ENCODE peak calls at places on chromosome 6, in seven cellular contexts. One of them, this sample, is unnamed.

GRCh38 chr6:107264357-107264831 is 149.1 kb upstream of the BEND3 start:
- DNase-seq in lower lobe of right lung: no peak
- DNase-seq in endothelial cell of umbilical vein: peak; percentile 73
- DNase-seq in prostate gland: no peak
- DNase-seq in fibroblast of lung: peak; percentile 70
- DNase-seq in gastrocnemius medialis: no peak
- DNase-seq in iPS DF 6.9: no peak
- DNase-seq in this sample: no peak

GRCh38 chr6:135438907-135439535 is 58.5 kb downstream of the AHI1 start:
- DNase-seq in lower lobe of right lung: no peak
- DNase-seq in endothelial cell of umbilical vein: peak; percentile 55
- DNase-seq in prostate gland: no peak
- DNase-seq in fibroblast of lung: peak; percentile 40
- DNase-seq in gastrocnemius medialis: no peak
- DNase-seq in iPS DF 6.9: no peak
- DNase-seq in this sample: no peak

GRCh38 chr6:11083491-11083890 is 10.1 kb upstream of the SMIM13 start:
- DNase-seq in lower lobe of right lung: no peak
- DNase-seq in endothelial cell of umbilical vein: no peak
- DNase-seq in prostate gland: no peak
- DNase-seq in fibroblast of lung: peak; percentile 34
- DNase-seq in gastrocnemius medialis: no peak
- DNase-seq in iPS DF 6.9: no peak
- DNase-seq in this sample: no peak

GRCh38 chr6:14118091-14118439 is 493 bp downstream of the CD83 start:
- DNase-seq in lower lobe of right lung: no peak
- DNase-seq in endothelial cell of umbilical vein: no peak
- DNase-seq in prostate gland: no peak
- DNase-seq in fibroblast of lung: no peak
- DNase-seq in gastrocnemius medialis: no peak
- DNase-seq in iPS DF 6.9: no peak
- DNase-seq in this sample: no peak

GRCh38 chr6:161829186-161829794 is 555.4 kb upstream of the AGPAT4 start:
- DNase-seq in lower lobe of right lung: no peak
- DNase-seq in endothelial cell of umbilical vein: no peak
- DNase-seq in prostate gland: no peak
- DNase-seq in fibroblast of lung: no peak
- DNase-seq in gastrocnemius medialis: no peak
- DNase-seq in iPS DF 6.9: no peak
- DNase-seq in this sample: no peak

GRCh38 chr6:105799051-105799450 is 287.1 kb upstream of the PRDM1 start:
- DNase-seq in lower lobe of right lung: no peak
- DNase-seq in endothelial cell of umbilical vein: no peak
- DNase-seq in prostate gland: peak; percentile 27
- DNase-seq in fibroblast of lung: peak; percentile 40
- DNase-seq in gastrocnemius medialis: peak; percentile 73
- DNase-seq in iPS DF 6.9: no peak
- DNase-seq in this sample: no peak

GRCh38 chr6:45801471-45802289 is 214.0 kb downstream of the CLIC5 start:
- DNase-seq in lower lobe of right lung: no peak
- DNase-seq in endothelial cell of umbilical vein: no peak
- DNase-seq in prostate gland: no peak
- DNase-seq in fibroblast of lung: no peak
- DNase-seq in gastrocnemius medialis: no peak
- DNase-seq in iPS DF 6.9: no peak
- DNase-seq in this sample: no peak

GRCh38 chr6:101110814-101111213 is 229.7 kb upstream of the ASCC3 start:
- DNase-seq in lower lobe of right lung: no peak
- DNase-seq in endothelial cell of umbilical vein: no peak
- DNase-seq in prostate gland: no peak
- DNase-seq in fibroblast of lung: no peak
- DNase-seq in gastrocnemius medialis: no peak
- DNase-seq in iPS DF 6.9: no peak
- DNase-seq in this sample: no peak

GRCh38 chr6:170224694-170225660 is 65.9 kb downstream of the DLL1 start:
- DNase-seq in lower lobe of right lung: no peak
- DNase-seq in endothelial cell of umbilical vein: no peak
- DNase-seq in prostate gland: peak; percentile 94
- DNase-seq in fibroblast of lung: no peak
- DNase-seq in gastrocnemius medialis: peak; percentile 67
- DNase-seq in iPS DF 6.9: no peak
- DNase-seq in this sample: no peak

GRCh38 chr6:129709909-129710721 is at the start of gene ARHGAP18:
- DNase-seq in lower lobe of right lung: peak; percentile 93
- DNase-seq in endothelial cell of umbilical vein: peak; percentile 97
- DNase-seq in prostate gland: peak; percentile 93
- DNase-seq in fibroblast of lung: peak; percentile 91
- DNase-seq in gastrocnemius medialis: peak; percentile 93
- DNase-seq in iPS DF 6.9: peak; percentile 81
- DNase-seq in this sample: peak; percentile 95

GRCh38 chr6:129713806-129714338 is 3.9 kb upstream of the ARHGAP18 start:
- DNase-seq in lower lobe of right lung: no peak
- DNase-seq in endothelial cell of umbilical vein: peak; percentile 89
- DNase-seq in prostate gland: no peak
- DNase-seq in fibroblast of lung: no peak
- DNase-seq in gastrocnemius medialis: no peak
- DNase-seq in iPS DF 6.9: no peak
- DNase-seq in this sample: no peak

GRCh38 chr6:129708496-129709216 is 1.3 kb downstream of the ARHGAP18 start:
- DNase-seq in lower lobe of right lung: no peak
- DNase-seq in endothelial cell of umbilical vein: no peak
- DNase-seq in prostate gland: no peak
- DNase-seq in fibroblast of lung: no peak
- DNase-seq in gastrocnemius medialis: no peak
- DNase-seq in iPS DF 6.9: no peak
- DNase-seq in this sample: no peak

GRCh38 chr6:129709451-129709908 is 497 bp downstream of the ARHGAP18 start:
- DNase-seq in lower lobe of right lung: no peak
- DNase-seq in endothelial cell of umbilical vein: peak; percentile 70
- DNase-seq in prostate gland: no peak
- DNase-seq in fibroblast of lung: peak; percentile 85
- DNase-seq in gastrocnemius medialis: no peak
- DNase-seq in iPS DF 6.9: no peak
- DNase-seq in this sample: no peak

DNA sequence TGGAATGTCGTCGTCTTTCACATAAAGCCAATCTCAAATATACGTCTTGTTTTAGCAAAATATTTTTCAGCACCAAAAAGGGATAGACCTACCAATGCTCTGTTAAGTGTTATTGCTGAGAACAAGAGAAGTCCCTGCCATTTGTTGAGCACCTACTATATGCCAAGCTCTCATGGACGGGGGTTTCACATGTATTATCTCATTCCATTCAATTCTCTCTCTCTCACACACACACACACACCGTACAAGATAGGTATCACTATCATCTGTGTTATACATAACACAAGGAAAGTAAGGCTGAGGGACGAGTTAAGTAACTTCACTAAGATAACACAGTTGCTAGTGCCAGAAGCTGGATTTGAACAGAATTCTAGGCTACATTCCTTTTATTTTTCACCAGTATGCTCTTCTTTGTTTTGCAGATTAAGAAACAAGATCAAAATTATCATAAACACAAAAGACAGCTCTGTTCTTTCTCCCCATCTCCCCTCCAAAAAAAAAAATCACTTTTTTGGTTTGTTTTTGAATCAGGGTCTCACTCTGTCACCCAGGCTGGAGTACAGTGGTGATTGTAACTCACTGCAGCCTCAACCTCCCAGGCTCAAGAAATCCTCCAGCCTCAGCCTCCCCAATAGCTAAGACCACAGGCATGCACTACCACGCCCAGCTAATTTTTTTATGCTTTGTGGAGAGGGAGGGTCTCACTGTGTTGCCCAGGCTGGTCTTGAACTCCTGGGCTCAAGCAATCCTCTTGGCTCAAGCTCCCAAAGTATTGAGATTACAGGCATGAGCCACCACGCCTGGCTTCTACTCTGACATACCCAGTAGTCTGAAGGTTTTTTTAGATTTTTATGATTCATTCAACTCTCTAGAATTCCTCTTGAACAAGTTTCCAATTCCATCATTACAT is 1.0 kb upstream of the ARHGAP18 start:
- DNase-seq in lower lobe of right lung: no peak
- DNase-seq in endothelial cell of umbilical vein: no peak
- DNase-seq in prostate gland: no peak
- DNase-seq in fibroblast of lung: no peak
- DNase-seq in gastrocnemius medialis: no peak
- DNase-seq in iPS DF 6.9: no peak
- DNase-seq in this sample: no peak
- H3K27ac ChIP-seq in lower lobe of right lung: no peak overlapping the region
- H3K27ac ChIP-seq in endothelial cell of umbilical vein: peak overlapping the region; percentile 36
- H3K27ac ChIP-seq in prostate gland: peak overlapping the region; percentile 78
- H3K27ac ChIP-seq in fibroblast of lung: peak overlapping the region; percentile 75
- H3K27ac ChIP-seq in gastrocnemius medialis: peak overlapping the region; percentile 83
- H3K27ac ChIP-seq in iPS DF 6.9: no peak overlapping the region
- H3K27ac ChIP-seq in this sample: peak overlapping the region; percentile 85

DNA sequence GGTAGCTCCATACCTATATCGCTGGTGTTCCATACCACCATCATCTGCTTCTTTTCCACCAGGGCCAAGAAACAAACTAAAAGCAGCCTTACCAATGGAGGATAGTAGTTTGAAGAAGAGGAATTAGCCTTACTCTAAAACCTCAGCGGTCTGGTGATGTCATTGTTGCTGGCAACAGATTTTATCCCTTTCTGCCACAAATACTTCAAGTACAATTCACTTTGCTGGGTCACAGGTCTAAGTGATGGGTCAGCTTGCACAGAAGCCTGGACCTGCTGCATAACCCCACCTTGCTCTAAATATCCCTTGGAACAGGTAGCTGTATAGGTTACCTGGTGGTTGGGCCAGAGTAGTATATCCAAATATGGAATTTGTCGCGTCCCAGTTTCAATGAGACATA is 53.2 kb upstream of the THEMIS start:
- DNase-seq in lower lobe of right lung: no peak
- DNase-seq in endothelial cell of umbilical vein: no peak
- DNase-seq in prostate gland: no peak
- DNase-seq in fibroblast of lung: no peak
- DNase-seq in gastrocnemius medialis: no peak
- DNase-seq in iPS DF 6.9: no peak
- DNase-seq in this sample: no peak
- H3K4me1 ChIP-seq in lower lobe of right lung: no peaks in the 10 kb centered on the region
- H3K4me1 ChIP-seq in endothelial cell of umbilical vein: no peaks in the 10 kb centered on the region
- H3K4me1 ChIP-seq in prostate gland: no peaks in the 10 kb centered on the region
- H3K4me1 ChIP-seq in fibroblast of lung: no peaks in the 10 kb centered on the region
- H3K4me1 ChIP-seq in gastrocnemius medialis: no peaks in the 10 kb centered on the region
- H3K4me1 ChIP-seq in iPS DF 6.9: no peaks in the 10 kb centered on the region
- H3K4me1 ChIP-seq in this sample: no peaks in the 10 kb centered on the region

GRCh38 chr6:7140631-7141366 is 33.0 kb downstream of the RREB1 start:
- DNase-seq in lower lobe of right lung: peak; percentile 92
- DNase-seq in endothelial cell of umbilical vein: peak; percentile 73
- DNase-seq in prostate gland: peak; percentile 89
- DNase-seq in fibroblast of lung: peak; percentile 69
- DNase-seq in gastrocnemius medialis: peak; percentile 93
- DNase-seq in iPS DF 6.9: no peak
- DNase-seq in this sample: peak; percentile 90

GRCh38 chr6:7138921-7139358 is 31.2 kb downstream of the RREB1 start:
- DNase-seq in lower lobe of right lung: peak; percentile 65
- DNase-seq in endothelial cell of umbilical vein: no peak
- DNase-seq in prostate gland: no peak
- DNase-seq in fibroblast of lung: no peak
- DNase-seq in gastrocnemius medialis: no peak
- DNase-seq in iPS DF 6.9: no peak
- DNase-seq in this sample: no peak

GRCh38 chr6:7142228-7142801 is 34.6 kb downstream of the RREB1 start:
- DNase-seq in lower lobe of right lung: no peak
- DNase-seq in endothelial cell of umbilical vein: no peak
- DNase-seq in prostate gland: no peak
- DNase-seq in fibroblast of lung: no peak
- DNase-seq in gastrocnemius medialis: peak; percentile 75
- DNase-seq in iPS DF 6.9: no peak
- DNase-seq in this sample: no peak

GRCh38 chr6:7138111-7138510 is 30.4 kb downstream of the RREB1 start:
- DNase-seq in lower lobe of right lung: no peak
- DNase-seq in endothelial cell of umbilical vein: no peak
- DNase-seq in prostate gland: no peak
- DNase-seq in fibroblast of lung: no peak
- DNase-seq in gastrocnemius medialis: no peak
- DNase-seq in iPS DF 6.9: no peak
- DNase-seq in this sample: no peak

DNA sequence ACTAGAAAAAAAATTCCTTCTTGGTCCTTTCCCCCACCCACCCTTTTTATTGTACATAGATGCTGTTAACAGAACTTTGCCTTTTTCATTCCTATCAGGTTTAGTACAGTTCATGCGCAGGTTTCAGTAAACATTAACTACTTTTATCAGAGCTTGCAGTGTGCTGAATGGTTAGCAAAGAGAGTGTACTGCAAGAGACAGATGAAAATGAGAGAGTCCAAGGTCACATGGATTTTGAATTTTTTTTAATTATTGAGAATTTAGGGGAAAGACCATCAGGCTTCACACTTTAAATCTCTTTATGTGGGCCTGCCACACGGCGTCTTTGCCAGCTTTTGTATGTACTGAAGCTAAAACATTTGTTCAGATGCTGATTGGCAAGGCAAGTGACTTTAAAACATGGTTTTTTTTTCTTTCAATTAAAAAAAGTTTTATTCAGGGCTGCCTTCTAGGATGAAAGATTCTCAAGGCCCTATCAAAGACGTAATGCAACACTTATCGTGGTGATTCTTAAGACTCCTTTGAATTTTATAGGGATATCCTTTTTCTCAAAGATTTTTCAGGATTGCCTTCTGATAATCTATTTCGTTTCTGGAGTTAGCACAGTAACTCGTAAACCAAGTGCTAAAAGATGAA is 32.2 kb downstream of the RREB1 start:
- DNase-seq in lower lobe of right lung: no peak
- DNase-seq in endothelial cell of umbilical vein: no peak
- DNase-seq in prostate gland: no peak
- DNase-seq in fibroblast of lung: no peak
- DNase-seq in gastrocnemius medialis: no peak
- DNase-seq in iPS DF 6.9: no peak
- DNase-seq in this sample: no peak
- H3K4me3 ChIP-seq in lower lobe of right lung: no peak overlapping the region
- H3K4me3 ChIP-seq in endothelial cell of umbilical vein: no peak overlapping the region
- H3K4me3 ChIP-seq in prostate gland: no peak overlapping the region
- H3K4me3 ChIP-seq in fibroblast of lung: no peak overlapping the region
- H3K4me3 ChIP-seq in gastrocnemius medialis: no peak overlapping the region
- H3K4me3 ChIP-seq in iPS DF 6.9: no peak overlapping the region
- H3K4me3 ChIP-seq in this sample: peak overlapping the region; percentile 83

DNA sequence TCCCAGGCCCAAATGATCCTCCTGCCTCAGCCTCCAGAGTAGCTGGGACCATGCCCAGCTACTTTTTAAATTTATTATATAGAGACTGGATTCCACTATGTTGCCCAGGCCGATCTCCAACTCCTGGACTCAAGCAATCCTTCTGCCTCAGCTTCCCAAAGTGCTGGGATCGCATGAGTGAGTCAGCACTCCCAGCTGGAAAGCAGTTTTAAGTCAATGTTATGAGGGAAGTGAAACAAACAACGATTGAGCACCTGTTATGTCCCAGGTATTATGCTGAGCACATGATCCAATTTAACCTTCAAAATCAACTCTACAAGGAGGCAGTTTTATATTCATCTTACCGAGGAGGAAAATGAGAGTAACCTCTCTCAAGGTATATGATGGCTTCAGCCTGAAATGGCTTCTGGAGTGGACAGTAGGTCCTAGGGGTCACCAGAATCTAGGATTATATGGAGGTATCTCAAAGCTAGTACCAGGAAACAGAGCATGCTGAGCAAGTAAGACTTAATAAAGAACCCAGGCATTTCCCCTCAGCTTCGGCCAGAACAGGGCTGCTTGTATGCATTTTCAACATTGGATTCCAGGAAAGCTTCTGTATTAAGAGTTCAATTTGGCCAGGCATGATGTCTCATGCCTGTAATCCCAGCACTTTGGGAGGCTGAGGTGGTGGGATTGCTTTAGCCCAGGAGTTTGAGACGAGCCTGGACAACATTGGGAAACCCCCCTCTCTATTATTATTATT is 55.0 kb downstream of the EDN1 start:
- DNase-seq in lower lobe of right lung: no peak
- DNase-seq in endothelial cell of umbilical vein: no peak
- DNase-seq in prostate gland: no peak
- DNase-seq in fibroblast of lung: no peak
- DNase-seq in gastrocnemius medialis: no peak
- DNase-seq in iPS DF 6.9: no peak
- DNase-seq in this sample: no peak
- H3K27ac ChIP-seq in lower lobe of right lung: no peak overlapping the region
- H3K27ac ChIP-seq in endothelial cell of umbilical vein: no peak overlapping the region
- H3K27ac ChIP-seq in prostate gland: no peak overlapping the region
- H3K27ac ChIP-seq in fibroblast of lung: no peak overlapping the region
- H3K27ac ChIP-seq in gastrocnemius medialis: no peak overlapping the region
- H3K27ac ChIP-seq in iPS DF 6.9: no peak overlapping the region
- H3K27ac ChIP-seq in this sample: no peak overlapping the region